ENCODE peak calls at places on chromosome 19, in five cellular contexts. I is fibroblast of mammary gland, D is adrenal gland, C is esophagus squamous epithelium, W is epithelial cell of esophagus. P is an unnamed sample.

GRCh38 chr19:36103040-36103626 is 7.8 kb upstream of the OVOL3 start:
- DNase-seq in I (no peak), D (no peak), C (no peak), W (no peak), P (no peak)

GRCh38 chr19:291561-292280 is 518 bp upstream of the PLPP2 start:
- DNase-seq in I (no peak), D (no peak), C (no peak), W (peak), P (no peak)

GRCh38 chr19:15452111-15453047 is 2.6 kb upstream of the WIZ start:
- DNase-seq in I (peak), D (peak), C (no peak), W (peak), P (no peak)

GRCh38 chr19:39557791-39558622 is 18.0 kb upstream of the EID2 start:
- DNase-seq in I (no peak), D (no peak), C (no peak), W (no peak), P (no peak)

GRCh38 chr19:31312004-31312403 is 37.2 kb downstream of the TSHZ3 start:
- DNase-seq in I (peak), D (peak), C (no peak), W (peak), P (no peak)

GRCh38 chr19:38250821-38251563 is 5.2 kb downstream of the PPP1R14A start:
- DNase-seq in I (no peak), D (peak), C (no peak), W (no peak), P (no peak)

GRCh38 chr19:2315818-2316353 is 7.9 kb upstream of the LINGO3 start:
- DNase-seq in I (peak), D (peak), C (no peak), W (no peak), P (peak)

GRCh38 chr19:6678690-6679109 is 8.7 kb upstream of the TNFSF14 start:
- DNase-seq in I (peak), D (no peak), C (no peak), W (peak), P (no peak)

GRCh38 chr19:1651061-1651547 is 1.3 kb downstream of the TCF3 start:
- DNase-seq in I (peak), D (no peak), C (no peak), W (no peak), P (peak)

GRCh38 chr19:12574036-12574435 is 22.8 kb upstream of the ZNF564 start:
- DNase-seq in I (no peak), D (no peak), C (no peak), W (no peak), P (no peak)

GRCh38 chr19:1019980-1020867 is 699 bp downstream of the TMEM259 start:
- DNase-seq in I (no peak), D (peak), C (no peak), W (peak), P (no peak)

GRCh38 chr19:5588441-5588840 is 20.7 kb upstream of the TINCR start:
- DNase-seq in I (peak), D (peak), C (no peak), W (no peak), P (no peak)

GRCh38 chr19:37695144-37695899 is 24.2 kb downstream of the ZNF607 start:
- DNase-seq in I (no peak), D (no peak), C (no peak), W (no peak), P (no peak)

GRCh38 chr19:47446534-47447469 is 24.9 kb downstream of the SLC8A2 start:
- DNase-seq in I (no peak), D (peak), C (no peak), W (peak), P (peak)

GRCh38 chr19:46221981-46222610 is 7.4 kb upstream of the IGFL1 start:
- DNase-seq in I (peak), D (peak), C (no peak), W (peak), P (no peak)

GRCh38 chr19:27672309-27673047 is 1540.5 kb downstream of the UQCRFS1 start:
- DNase-seq in I (no peak), D (no peak), C (no peak), W (no peak), P (no peak)

GRCh38 chr19:15222738-15223648 is 9.3 kb downstream of the EPHX3 start:
- DNase-seq in I (peak), D (peak), C (no peak), W (peak), P (peak)

GRCh38 chr19:10871711-10872550 is 578 bp downstream of the CARM1 start:
- DNase-seq in I (no peak), D (peak), C (no peak), W (peak), P (peak)

GRCh38 chr19:50205681-50206138 is 2.3 kb downstream of the MYH14 start:
- DNase-seq in I (no peak), D (no peak), C (no peak), W (peak), P (no peak)
- TF ChIP-seq CTCF in I (no peak), D (no peak), C (peak), W (peak), P (no peak)

GRCh38 chr19:4447327-4448146 is 10.1 kb downstream of the UBXN6 start:
- DNase-seq in I (no peak), D (no peak), C (no peak), W (no peak), P (no peak)
- TF ChIP-seq CTCF in I (no peak), D (no peak), C (no peak), W (no peak), P (no peak)

GRCh38 chr19:49590071-49590970 is 661 bp upstream of the PRR12 start:
- DNase-seq in I (peak), D (peak), C (peak), W (peak), P (peak)
- TF ChIP-seq CTCF in I (no peak), D (peak), C (peak), W (peak), P (no peak)

GRCh38 chr19:8321760-8322637 is 703 bp downstream of the RPS28 start:
- DNase-seq in I (no peak), D (no peak), C (no peak), W (no peak), P (no peak)

GRCh38 chr19:8323781-8324185 is 2.5 kb downstream of the RPS28 start:
- DNase-seq in I (no peak), D (no peak), C (no peak), W (no peak), P (no peak)

GRCh38 chr19:8325454-8325853 is 4.2 kb downstream of the RPS28 start:
- DNase-seq in I (no peak), D (no peak), C (no peak), W (no peak), P (no peak)

GRCh38 chr19:8322638-8322997 is 1.3 kb downstream of the RPS28 start:
- DNase-seq in I (no peak), D (no peak), C (no peak), W (no peak), P (no peak)

DNA sequence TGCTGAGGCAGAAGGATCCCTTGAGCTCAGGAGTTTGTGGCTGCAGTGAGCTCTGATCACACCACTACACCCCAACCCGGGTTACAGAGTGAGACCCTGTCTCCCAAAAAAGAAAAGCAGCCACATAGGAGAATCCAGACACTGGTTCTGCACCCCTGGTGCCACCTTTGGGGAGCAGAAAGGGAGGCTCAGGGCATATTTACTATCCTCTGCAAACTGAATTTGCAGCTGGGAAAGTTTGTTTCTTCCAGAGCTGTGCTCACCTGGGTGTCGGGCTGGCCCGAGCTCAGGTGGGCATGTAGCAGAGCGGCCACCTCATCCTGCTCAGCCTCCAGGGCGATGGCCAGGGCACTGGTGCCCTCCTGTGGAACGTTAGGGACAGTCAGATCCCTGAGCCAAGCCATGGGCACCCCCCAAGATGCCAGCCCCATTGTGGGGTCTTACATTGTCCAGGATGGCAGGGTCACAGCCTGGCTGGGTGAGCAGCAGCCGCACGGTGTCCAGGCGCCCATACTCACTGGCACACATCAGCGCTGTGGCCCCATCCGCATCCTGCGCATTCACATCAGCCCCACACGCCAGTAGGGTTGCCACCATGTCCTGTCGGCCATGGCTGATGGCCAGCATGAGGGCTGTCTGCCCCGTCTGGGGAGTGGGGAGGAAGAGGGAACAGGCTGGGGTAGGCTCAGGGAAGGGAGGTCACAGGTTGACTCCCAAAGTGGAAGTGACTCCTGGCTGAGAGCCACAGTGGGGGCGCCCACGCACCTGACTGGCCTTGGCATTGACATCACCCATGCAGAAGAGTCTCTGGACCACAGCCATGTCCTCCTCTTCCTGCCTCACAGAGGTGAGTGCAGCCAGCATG is 3.1 kb downstream of the RPS28 start:
- DNase-seq in I (no peak), D (peak), C (no peak), W (no peak), P (no peak)
- TF ChIP-seq CTCF in I (no peak), D (no peak), C (no peak), W (no peak), P (no peak)

GRCh38 chr19:42942187-42942789 is 5.3 kb upstream of the PSG7 start:
- DNase-seq in I (peak), D (no peak), C (no peak), W (peak), P (peak)
- TF ChIP-seq CTCF in I (peak), D (no peak), C (peak), W (peak), P (peak)

DNA sequence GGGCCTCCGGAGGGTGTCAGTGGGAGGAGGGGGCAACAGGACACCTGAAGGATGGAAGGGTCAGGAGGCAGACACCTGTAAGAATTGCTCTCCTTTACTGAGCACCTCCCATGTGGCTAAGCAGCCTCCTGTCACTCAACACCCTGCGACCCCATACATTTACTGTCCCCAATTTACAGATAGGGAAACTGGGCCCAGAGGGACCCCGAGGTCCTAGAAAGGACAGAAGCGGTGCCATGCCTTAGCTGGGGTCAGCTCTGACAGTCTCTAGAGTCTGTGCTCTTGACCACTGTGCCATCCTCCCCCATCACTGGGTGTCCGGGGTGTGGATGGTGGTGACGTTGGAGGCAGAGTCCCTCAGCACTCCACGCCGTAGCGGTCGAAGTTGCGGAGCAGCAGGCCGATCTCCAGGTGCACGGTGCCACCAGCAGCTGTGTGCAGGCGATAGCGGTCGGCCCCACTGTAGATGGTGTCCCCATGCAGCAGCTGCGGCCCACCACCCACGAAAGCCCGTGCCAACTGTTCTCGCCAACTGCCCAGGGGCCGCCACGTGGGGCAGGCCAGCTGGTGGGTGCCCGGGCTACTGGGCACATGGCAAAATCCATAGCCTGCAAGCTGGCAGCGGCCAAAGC is 737 bp upstream of the TGFB1 start:
- DNase-seq in I (no peak), D (no peak), C (no peak), W (no peak), P (no peak)
- TF ChIP-seq CTCF in I (no peak), D (no peak), C (no peak), W (no peak), P (peak)

GRCh38 chr19:49344516-49345423 is 9.6 kb downstream of the CD37 start:
- DNase-seq in I (no peak), D (no peak), C (no peak), W (no peak), P (no peak)

GRCh38 chr19:49348305-49349188 is 13.3 kb downstream of the CD37 start:
- DNase-seq in I (no peak), D (no peak), C (no peak), W (no peak), P (no peak)

GRCh38 chr19:49347191-49347590 is 12.0 kb downstream of the CD37 start:
- DNase-seq in I (no peak), D (no peak), C (no peak), W (no peak), P (no peak)

GRCh38 chr19:49349567-49349966 is 12.6 kb downstream of the TEAD2 start:
- DNase-seq in I (no peak), D (no peak), C (no peak), W (no peak), P (no peak)

GRCh38 chr19:49347835-49348234 is 12.6 kb downstream of the CD37 start:
- DNase-seq in I (peak), D (no peak), C (no peak), W (peak), P (no peak)
- TF ChIP-seq CTCF in I (peak), D (no peak), C (no peak), W (peak), P (no peak)

DNA sequence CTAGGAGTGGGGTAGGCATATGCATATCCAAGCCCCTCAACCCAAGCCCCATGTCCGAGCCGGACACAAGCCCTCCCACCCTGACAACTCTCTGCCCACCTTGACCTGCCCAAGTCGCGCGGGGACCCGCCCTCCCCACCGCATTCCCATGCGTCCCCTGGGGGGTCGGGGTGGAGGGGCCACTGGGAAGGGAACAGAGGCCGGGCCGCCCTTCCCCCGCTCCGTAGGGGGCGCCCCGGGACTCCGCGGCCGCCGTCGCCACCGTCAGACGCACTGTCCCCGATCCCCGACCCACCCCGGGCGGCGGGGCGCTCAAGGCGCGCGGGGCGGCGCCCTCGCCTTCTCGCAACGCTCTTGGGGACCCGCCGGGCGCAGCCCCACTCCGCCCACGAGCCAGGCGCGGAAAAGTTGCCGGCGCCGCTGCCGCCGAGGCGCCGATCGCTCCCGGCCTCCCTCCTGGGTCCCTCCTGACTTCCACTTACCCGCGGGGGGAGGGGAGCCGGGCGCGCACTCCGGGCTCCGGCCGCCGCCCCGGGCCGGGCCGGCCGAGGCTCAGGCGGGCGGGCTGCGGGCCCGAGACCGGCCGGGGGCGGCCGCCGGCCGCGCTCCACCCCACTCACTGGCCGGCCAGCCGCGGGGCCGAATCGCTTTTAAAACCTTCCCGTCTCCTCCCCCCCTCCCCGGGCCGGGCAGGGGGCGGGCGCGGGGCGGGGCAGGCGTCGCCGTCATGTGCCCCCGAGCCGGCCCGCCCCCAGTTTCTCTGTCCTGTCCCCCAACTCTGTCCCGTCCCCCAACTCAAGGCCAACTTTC is 34.4 kb upstream of the NANOS3 start:
- DNase-seq in I (peak), D (peak), C (no peak), W (peak), P (peak)
- TF ChIP-seq CTCF in I (no peak), D (no peak), C (no peak), W (no peak), P (no peak)

GRCh38 chr19:24159707-24160106 is 72.7 kb downstream of the ZNF254 start:
- DNase-seq in I (peak), D (no peak), C (no peak), W (peak), P (no peak)
- TF ChIP-seq CTCF in I (peak), D (peak), C (no peak), W (peak), P (no peak)

GRCh38 chr19:54461201-54462071 is 2.1 kb downstream of the LENG9 start:
- DNase-seq in I (no peak), D (no peak), C (no peak), W (no peak), P (no peak)

GRCh38 chr19:54463531-54464043 is at the start of gene LENG9:
- DNase-seq in I (peak), D (peak), C (peak), W (peak), P (peak)

GRCh38 chr19:54464044-54464623 is 556 bp upstream of the LENG9 start:
- DNase-seq in I (peak), D (peak), C (peak), W (peak), P (peak)

GRCh38 chr19:54462072-54462712 is 1.4 kb downstream of the LENG9 start:
- DNase-seq in I (no peak), D (no peak), C (no peak), W (no peak), P (no peak)

GRCh38 chr19:54462713-54463530 is 656 bp downstream of the LENG9 start:
- DNase-seq in I (peak), D (peak), C (no peak), W (peak), P (peak)
- TF ChIP-seq CTCF in I (no peak), D (peak), C (no peak), W (peak), P (no peak)